ENCODE peak calls at places on chromosomes 11 and 22, in four cellular contexts. D, F, C and S are unnamed samples.

GRCh38 chr22:25839755-25840154 is 97.8 kb downstream of the MYO18B start:
- DNase-seq in D (no peak), F (no peak), C (no peak), S (no peak)

GRCh38 chr11:122069946-122070345 is 46.1 kb downstream of the BLID start:
- DNase-seq in D (peak; percentile 87), F (peak; percentile 48), C (no peak), S (no peak)

GRCh38 chr11:96035744-96036087 is 111.8 kb upstream of the MTMR2 start:
- DNase-seq in D (no peak), F (no peak), C (no peak), S (no peak)

GRCh38 chr11:62439785-62440602 is 21.2 kb downstream of the SCGB1A1 start:
- DNase-seq in D (peak; percentile 71), F (peak; percentile 65), C (no peak), S (no peak)

GRCh38 chr11:68012843-68013610 is 2.9 kb downstream of the ALDH3B1 start:
- DNase-seq in D (peak; percentile 98), F (peak; percentile 92), C (peak; percentile 82), S (no peak)

GRCh38 chr22:28112548-28113043 is 193.5 kb upstream of the PITPNB start:
- DNase-seq in D (peak; percentile 72), F (no peak), C (no peak), S (peak; percentile 4)

GRCh38 chr11:65437436-65438227 is 15.0 kb downstream of the NEAT1 start:
- DNase-seq in D (peak; percentile 32), F (peak; percentile 21), C (no peak), S (no peak)

GRCh38 chr11:87281496-87281895 is 243.8 kb downstream of the TMEM135 start:
- DNase-seq in D (peak; percentile 88), F (no peak), C (no peak), S (no peak)

GRCh38 chr22:42717197-42717967 is 3.3 kb downstream of the A4GALT start:
- DNase-seq in D (peak; percentile 19), F (no peak), C (no peak), S (no peak)

GRCh38 chr22:26367402-26368245 is 61.4 kb upstream of the ASPHD2 start:
- DNase-seq in D (peak; percentile 61), F (no peak), C (peak; percentile 10), S (no peak)

GRCh38 chr11:13776134-13776815 is 107.8 kb downstream of the FAR1 start:
- DNase-seq in D (no peak), F (no peak), C (no peak), S (no peak)

GRCh38 chr11:107583629-107584195 is 7.2 kb upstream of the ELMOD1 start:
- DNase-seq in D (no peak), F (no peak), C (no peak), S (no peak)

GRCh38 chr11:16741473-16741872 is 3.0 kb downstream of the C11orf58 start:
- DNase-seq in D (no peak), F (no peak), C (no peak), S (peak; percentile 54)
- H3K4me3 ChIP-seq in D (no peak overlapping the region), F (no peak overlapping the region), C (no peak overlapping the region), S (no peak overlapping the region)

GRCh38 chr11:78416285-78417174 is 1.1 kb downstream of the GAB2 start:
- DNase-seq in D (peak; percentile 91), F (peak; percentile 63), C (peak; percentile 81), S (no peak)
- TF ChIP-seq CTCF in D (peak; percentile 51), F (peak; percentile 59), C (peak; percentile 55), S (peak; percentile 64)

DNA sequence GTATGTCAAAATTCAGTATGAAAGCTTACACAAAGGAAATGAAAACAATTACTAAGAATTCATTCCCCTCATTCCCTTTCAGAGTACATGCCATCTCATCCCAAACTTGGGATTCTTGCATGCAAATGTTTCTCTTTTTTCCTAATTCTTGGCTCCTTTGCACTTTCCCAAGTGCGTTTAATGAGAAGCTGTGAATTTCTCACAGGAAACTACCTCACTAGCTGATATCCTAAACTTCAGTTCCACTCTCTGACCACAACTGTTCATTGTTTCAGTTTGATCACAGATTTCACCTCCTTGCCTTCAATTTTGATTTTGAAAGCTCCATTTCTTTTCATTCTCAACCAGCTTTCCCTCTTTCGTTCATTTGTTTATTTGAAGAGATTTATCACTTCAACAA is 5.9 kb upstream of the ARL14EP start:
- DNase-seq in D (no peak), F (no peak), C (no peak), S (no peak)
- H3K4me3 ChIP-seq in D (no peak overlapping the region), F (no peak overlapping the region), C (no peak overlapping the region), S (no peak overlapping the region)

GRCh38 chr11:72112541-72113136 is at the start of gene ANAPC15:
- DNase-seq in D (peak; percentile 100), F (peak; percentile 100), C (peak; percentile 94), S (peak; percentile 99)
- TF ChIP-seq CTCF in D (no peak), F (no peak), C (no peak), S (no peak)

GRCh38 chr11:11403763-11404725 is 51.0 kb upstream of the CSNK2A3 start:
- DNase-seq in D (peak; percentile 76), F (no peak), C (no peak), S (no peak)
- H3K4me3 ChIP-seq in D (no peak overlapping the region), F (no peak overlapping the region), C (no peak overlapping the region), S (no peak overlapping the region)

DNA sequence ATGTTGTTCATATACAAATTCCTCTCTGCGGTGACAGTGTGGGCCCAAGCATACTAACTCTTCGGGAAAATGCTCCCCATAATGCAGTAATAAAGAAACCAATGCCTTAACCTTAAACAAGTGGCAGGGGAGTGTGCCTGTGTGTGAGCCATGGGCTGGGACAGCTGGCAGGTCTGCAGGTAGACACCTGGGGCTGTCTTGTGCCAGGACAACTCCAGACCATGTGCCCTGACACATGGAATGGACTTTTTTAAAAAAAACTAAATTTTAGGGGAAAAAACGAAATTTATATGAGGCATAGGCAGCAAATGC is 70.9 kb downstream of the ETS1 start:
- DNase-seq in D (no peak), F (no peak), C (no peak), S (no peak)
- TF ChIP-seq CTCF in D (no peak), F (no peak), C (no peak), S (no peak)

DNA sequence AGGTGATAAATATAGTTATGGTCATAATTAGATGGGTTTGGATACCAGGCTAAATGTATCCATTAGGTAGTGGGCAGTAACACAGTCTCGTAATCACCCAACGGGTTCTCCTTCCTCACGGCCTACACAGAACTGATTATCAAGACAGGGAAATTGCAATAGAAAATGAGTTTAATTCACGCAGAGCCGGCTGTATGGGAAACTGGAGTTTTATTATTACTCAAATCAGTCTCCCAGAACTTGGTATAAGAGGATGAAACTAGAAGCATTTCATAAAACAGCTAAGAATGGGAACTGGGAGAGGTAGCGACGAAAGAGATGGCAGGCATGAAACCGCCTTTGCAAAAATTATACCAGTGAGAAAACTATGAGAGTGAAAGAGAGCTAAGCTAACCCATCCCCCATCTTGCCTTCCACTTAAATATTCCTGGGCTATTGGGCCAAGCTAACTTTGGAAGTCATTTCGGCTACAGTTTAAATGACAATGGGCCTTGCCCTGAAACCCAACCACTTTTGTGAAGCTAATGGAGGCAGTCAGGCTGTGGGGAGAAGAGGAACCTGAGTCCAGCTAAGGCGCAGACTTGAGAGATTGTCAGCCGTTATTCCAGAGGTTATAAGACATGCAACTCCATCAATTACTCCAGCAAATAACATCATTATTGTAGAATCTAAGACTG is 29.6 kb downstream of the CTSC start:
- DNase-seq in D (no peak), F (no peak), C (no peak), S (no peak)
- H3K4me3 ChIP-seq in D (no peak overlapping the region), F (no peak overlapping the region), C (no peak overlapping the region), S (no peak overlapping the region)

DNA sequence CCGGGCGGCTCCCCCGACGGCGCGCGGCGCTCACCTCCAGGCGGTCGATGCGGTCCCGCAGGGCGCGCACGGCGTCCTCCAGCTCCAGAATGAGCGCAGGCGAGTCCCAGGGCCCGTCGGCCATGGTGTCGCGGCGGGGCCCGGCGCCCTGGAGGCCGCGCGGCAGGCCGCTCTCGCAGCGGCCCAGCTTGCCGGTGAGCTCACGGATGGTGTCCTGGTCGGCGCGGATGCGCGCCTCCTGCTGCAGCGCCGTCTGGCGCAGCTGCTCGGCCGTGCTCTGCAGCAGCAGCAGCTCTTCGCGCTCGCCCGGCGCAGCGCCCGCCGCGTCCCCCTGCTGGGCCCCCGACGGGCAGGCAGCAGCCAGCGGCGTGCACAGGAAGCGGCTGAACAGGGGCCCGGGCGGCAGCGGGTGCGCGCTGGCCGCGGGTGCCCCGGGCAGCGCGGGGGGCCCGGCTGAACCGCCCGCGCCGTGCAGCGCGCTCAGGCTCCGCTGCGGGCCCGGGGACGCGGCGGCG is 570 bp downstream of the NPTXR start:
- DNase-seq in D (peak; percentile 82), F (no peak), C (peak; percentile 55), S (peak; percentile 15)
- TF ChIP-seq CTCF in D (peak; percentile 28), F (peak; percentile 34), C (peak; percentile 34), S (peak; percentile 49)